ENCODE peak calls at places on chromosomes 13 and 19, in five cellular contexts. G, K, Z, R and Y are unnamed samples.

GRCh38 chr13:93547886-93548285 is 321.3 kb downstream of the GPC6 start:
- DNase-seq in G (no peak), R (no peak), Z (no peak), K (no peak), Y (no peak)

GRCh38 chr19:40246292-40247073 is 20.0 kb upstream of the CCNP start:
- DNase-seq in Z (no peak), G (no peak), K (no peak), R (no peak), Y (no peak)

GRCh38 chr13:104737713-104738112 is 1671.5 kb upstream of the SLC10A2 start:
- DNase-seq in Z (no peak), G (no peak), R (no peak), K (no peak), Y (no peak)

GRCh38 chr19:41407271-41407670 is 9.7 kb downstream of the BCKDHA start:
- DNase-seq in Z (no peak), R (no peak), K (no peak), G (no peak), Y (no peak)

GRCh38 chr13:100395698-100396373 is 192.8 kb downstream of the GGACT start:
- DNase-seq in G (no peak), Z (no peak), R (no peak), K (no peak), Y (no peak)

GRCh38 chr13:43245374-43245964 is 222.1 kb downstream of the DNAJC15 start:
- DNase-seq in R (no peak), K (no peak), Z (no peak), G (no peak), Y (no peak)

GRCh38 chr13:44818016-44818415 is 171.3 kb downstream of the NUFIP1 start:
- DNase-seq in K (no peak), G (no peak), R (no peak), Z (no peak), Y (no peak)

GRCh38 chr19:1618157-1619093 is 13.2 kb upstream of the UQCR11 start:
- DNase-seq in Z (peak; percentile 61), G (no peak), K (peak; percentile 51), R (peak; percentile 60), Y (no peak)

GRCh38 chr19:55176116-55176515 is 4.0 kb downstream of the SYT5 start:
- DNase-seq in K (no peak), G (no peak), Z (no peak), R (no peak), Y (no peak)

GRCh38 chr19:48714759-48715261 is 4.7 kb downstream of the MAMSTR start:
- DNase-seq in K (peak; percentile 62), R (peak; percentile 65), G (no peak), Z (no peak), Y (no peak)

GRCh38 chr19:33505823-33506222 is 15.8 kb downstream of the PEPD start:
- DNase-seq in K (no peak), G (no peak), Z (no peak), R (no peak), Y (no peak)

GRCh38 chr13:80011448-80012212 is 329.3 kb downstream of the SPRY2 start:
- DNase-seq in Z (no peak), K (peak; percentile 40), R (peak; percentile 20), G (no peak), Y (no peak)

GRCh38 chr13:100674363-100674847 is at the start of gene TMTC4:
- DNase-seq in R (peak; percentile 32), G (no peak), Z (no peak), K (no peak), Y (no peak)

GRCh38 chr19:11421607-11422098 is 2.5 kb upstream of the RGL3 start:
- DNase-seq in R (peak; percentile 63), G (peak; percentile 72), Z (no peak), K (peak; percentile 76), Y (no peak)

GRCh38 chr13:51311957-51312520 is 27.5 kb upstream of the SERPINE3 start:
- DNase-seq in G (no peak), R (no peak), K (no peak), Z (no peak), Y (no peak)

GRCh38 chr13:37386276-37386675 is 212.3 kb downstream of the POSTN start:
- DNase-seq in R (no peak), G (no peak), K (no peak), Z (no peak), Y (no peak)

GRCh38 chr13:95156208-95156607 is 145.0 kb downstream of the ABCC4 start:
- DNase-seq in R (no peak), Z (no peak), G (no peak), K (no peak), Y (no peak)

GRCh38 chr19:5246554-5247155 is 94.0 kb downstream of the PTPRS start:
- DNase-seq in G (no peak), Z (no peak), R (no peak), K (no peak), Y (no peak)

GRCh38 chr13:98083936-98084335 is 59.0 kb upstream of the FARP1 start:
- DNase-seq in K (no peak), G (no peak), R (no peak), Z (no peak), Y (no peak)

GRCh38 chr13:35876601-35877000 is 254.6 kb downstream of the DCLK1 start:
- DNase-seq in R (no peak), K (no peak), Z (no peak), G (no peak), Y (no peak)

GRCh38 chr13:47337781-47338507 is 441.1 kb upstream of the HTR2A start:
- DNase-seq in R (no peak), Z (no peak), K (no peak), G (no peak), Y (no peak)

GRCh38 chr19:5479958-5480357 is 24.7 kb downstream of the ZNRF4 start:
- DNase-seq in R (no peak), K (no peak), Z (no peak), G (no peak), Y (no peak)

GRCh38 chr19:16369664-16370576 is 45.3 kb downstream of the KLF2 start:
- DNase-seq in R (no peak), G (no peak), K (no peak), Z (peak; percentile 21), Y (no peak)
- H3K27ac ChIP-seq in R (no peak overlapping the region), G (no peak overlapping the region), K (peak overlapping the region; percentile 71), Z (peak overlapping the region; percentile 54), Y (no peak overlapping the region)

DNA sequence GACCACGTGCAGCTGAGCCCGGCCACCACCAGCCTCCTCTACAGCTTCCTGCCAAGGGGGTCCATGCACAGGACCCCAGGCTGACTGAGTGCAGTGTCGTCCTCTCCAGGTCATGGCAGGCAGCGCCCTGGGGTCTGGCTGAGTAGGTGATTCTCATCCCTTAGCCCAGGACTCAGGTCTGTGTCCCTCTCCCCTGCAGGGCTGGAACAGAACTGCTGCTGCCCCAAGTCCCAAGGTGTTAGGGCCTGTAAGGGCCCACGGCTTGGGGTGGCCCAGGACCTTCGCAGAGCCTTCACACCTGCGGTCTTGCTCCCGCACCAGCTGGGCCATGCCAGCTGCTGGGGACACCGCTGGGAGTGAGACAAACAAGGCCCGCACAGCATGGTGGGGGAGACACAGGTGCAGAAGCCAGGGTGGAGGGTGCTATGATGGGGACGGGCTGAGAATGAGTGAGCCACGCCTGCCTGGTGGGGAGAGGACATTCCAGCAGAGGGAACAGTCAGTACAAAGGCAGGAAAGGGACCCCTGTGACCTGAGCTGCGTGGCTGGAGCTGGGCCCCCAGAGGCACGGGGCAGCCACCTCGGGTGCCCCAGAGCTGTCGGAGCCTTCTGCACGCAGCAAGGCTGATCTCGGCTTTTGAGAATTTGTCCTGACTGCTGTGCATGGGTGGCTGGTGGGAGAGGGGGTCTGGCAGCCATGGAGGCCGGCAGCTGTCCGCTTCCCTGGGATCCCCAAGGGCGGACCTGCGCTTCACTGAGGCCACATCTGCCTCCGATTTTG is 11.9 kb downstream of the PLEKHF1 start:
- DNase-seq in Z (no peak), K (no peak), G (no peak), R (no peak), Y (no peak)
- H3K27ac ChIP-seq in Z (peak overlapping the region; percentile 73), K (no peak overlapping the region), G (peak overlapping the region; percentile 76), R (no peak overlapping the region), Y (peak overlapping the region; percentile 93)

GRCh38 chr13:75669706-75670105 is 33.6 kb downstream of the LMO7 start:
- DNase-seq in G (no peak), Z (no peak), K (no peak), R (no peak), Y (no peak)
- H3K27ac ChIP-seq in G (no peak overlapping the region), Z (no peak overlapping the region), K (no peak overlapping the region), R (no peak overlapping the region), Y (no peak overlapping the region)

DNA sequence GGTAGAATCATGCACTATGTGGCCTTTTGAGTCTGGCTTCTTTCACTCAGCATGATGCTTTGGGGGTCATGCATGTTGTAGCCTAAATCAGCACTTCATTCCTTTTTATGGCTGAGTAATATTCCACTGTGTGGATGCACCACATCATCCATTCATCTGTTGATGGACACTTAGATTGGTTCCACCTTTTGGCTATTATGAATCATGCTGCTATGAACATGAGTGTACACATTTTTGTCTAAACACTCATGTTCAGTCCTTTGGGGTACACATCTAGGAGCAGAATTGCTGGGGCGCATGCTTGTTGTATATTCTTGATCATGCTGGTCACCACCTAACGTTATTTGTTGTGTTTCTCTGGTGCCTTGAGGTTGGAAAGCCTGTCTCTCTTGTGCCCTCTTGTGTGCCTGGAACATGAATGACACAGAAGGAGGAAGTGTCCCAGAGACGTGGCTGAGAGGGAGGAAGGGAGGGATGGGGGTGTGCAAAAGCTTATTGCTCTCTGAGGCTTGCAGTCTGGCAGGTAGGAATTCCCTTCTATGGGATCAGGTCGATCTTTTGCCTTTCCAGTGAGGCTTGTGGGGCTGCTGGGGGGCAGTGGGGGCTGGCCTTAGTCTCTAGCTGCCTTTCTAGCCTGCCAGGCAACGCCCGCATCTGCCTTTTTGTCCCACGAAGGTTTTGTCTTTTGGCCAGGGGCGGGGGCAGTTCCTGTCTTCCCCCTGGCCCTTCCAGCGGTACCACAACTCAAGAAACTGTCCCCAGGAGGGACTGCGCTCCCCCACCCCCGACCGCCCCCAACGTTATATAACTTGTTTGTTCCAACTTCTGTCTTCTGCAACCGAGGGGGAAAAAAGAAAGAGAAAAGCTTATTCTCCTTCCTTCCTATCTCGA is 7.6 kb downstream of the KLHL26 start:
- DNase-seq in K (no peak), Z (no peak), G (no peak), R (no peak), Y (no peak)
- H3K27ac ChIP-seq in K (no peak overlapping the region), Z (no peak overlapping the region), G (peak overlapping the region; percentile 74), R (peak overlapping the region; percentile 21), Y (peak overlapping the region; percentile 87)

GRCh38 chr13:69793803-69794453 is 313.7 kb upstream of the ATXN8OS start:
- DNase-seq in R (no peak), Z (no peak), G (no peak), K (no peak), Y (no peak)

GRCh38 chr13:69796256-69796655 is 311.4 kb upstream of the ATXN8OS start:
- DNase-seq in G (no peak), Z (no peak), R (no peak), K (no peak), Y (no peak)
- H3K27ac ChIP-seq in G (no peak overlapping the region), Z (no peak overlapping the region), R (no peak overlapping the region), K (no peak overlapping the region), Y (no peak overlapping the region)